ENCODE peak calls at places on chromosomes 12 and 14, in seven cellular contexts. L, Z, Y, G, U, F and C are unnamed samples.

GRCh38 chr12:79217306-79217705 is 352.7 kb downstream of the SYT1 start:
- DNase-seq in L (no peak), Z (no peak), Y (no peak), G (no peak), U (no peak), F (no peak), C (no peak)

GRCh38 chr12:52741378-52742195 is 35.6 kb downstream of the KRT76 start:
- DNase-seq in L (peak), Z (peak), Y (peak), G (peak), U (peak), F (no peak), C (no peak)

GRCh38 chr14:36935976-36936678 is 236.3 kb downstream of the SLC25A21 start:
- DNase-seq in L (no peak), Z (no peak), Y (no peak), G (peak), U (no peak), F (no peak), C (no peak)

GRCh38 chr14:74220991-74221390 is 18.3 kb upstream of the VSX2 start:
- DNase-seq in L (no peak), Z (no peak), Y (no peak), G (no peak), U (no peak), F (no peak), C (no peak)

GRCh38 chr14:36504805-36505192 is 15.2 kb downstream of the NKX2-1 start:
- DNase-seq in L (no peak), Z (no peak), Y (no peak), G (no peak), U (no peak), F (no peak), C (no peak)

GRCh38 chr12:69196302-69197288 is 42.8 kb upstream of the CPSF6 start:
- DNase-seq in L (no peak), Z (no peak), Y (peak), G (peak), U (no peak), F (no peak), C (no peak)

GRCh38 chr12:94684416-94684815 is 34.1 kb upstream of the TMCC3 start:
- DNase-seq in L (no peak), Z (no peak), Y (no peak), G (no peak), U (no peak), F (no peak), C (no peak)

GRCh38 chr12:116606397-116606796 is 47.2 kb downstream of the MAP1LC3B2 start:
- DNase-seq in L (no peak), Z (no peak), Y (no peak), G (no peak), U (no peak), F (no peak), C (no peak)

GRCh38 chr14:68669101-68669500 is 123.8 kb downstream of the ZFP36L1 start:
- DNase-seq in L (no peak), Z (peak), Y (no peak), G (no peak), U (no peak), F (no peak), C (no peak)

GRCh38 chr12:131129839-131130238 is 176.1 kb downstream of the ADGRD1 start:
- DNase-seq in L (no peak), Z (no peak), Y (no peak), G (no peak), U (no peak), F (no peak), C (peak)

GRCh38 chr12:108772896-108773797 is 41.8 kb upstream of the CORO1C start:
- DNase-seq in L (no peak), Z (no peak), Y (no peak), G (no peak), U (no peak), F (no peak), C (no peak)

GRCh38 chr12:95882080-95882479 is 23.3 kb downstream of the SNRPF start:
- DNase-seq in L (no peak), Z (no peak), Y (peak), G (peak), U (no peak), F (no peak), C (no peak)

GRCh38 chr14:31881531-31882310 is 195.4 kb upstream of the ARHGAP5 start:
- DNase-seq in L (no peak), Z (no peak), Y (peak), G (peak), U (no peak), F (no peak), C (no peak)

GRCh38 chr12:92955997-92956663 is 27.0 kb upstream of the EEA1 start:
- DNase-seq in L (no peak), Z (no peak), Y (peak), G (peak), U (no peak), F (no peak), C (no peak)

GRCh38 chr14:55846852-55847471 is 267.0 kb downstream of the KTN1 start:
- DNase-seq in L (no peak), Z (no peak), Y (peak), G (no peak), U (no peak), F (peak), C (no peak)

GRCh38 chr12:107330901-107331431 is 237.6 kb upstream of the CRY1 start:
- DNase-seq in L (no peak), Z (no peak), Y (no peak), G (no peak), U (no peak), F (no peak), C (no peak)

GRCh38 chr14:35352274-35353233 is 52.0 kb downstream of the NFKBIA start:
- DNase-seq in L (no peak), Z (peak), Y (no peak), G (no peak), U (no peak), F (no peak), C (no peak)

GRCh38 chr14:56118611-56119181 is 485 bp downstream of the PELI2 start:
- DNase-seq in L (no peak), Z (peak), Y (peak), G (no peak), U (peak), F (peak), C (peak)

GRCh38 chr12:114668905-114669304 is 15.1 kb downstream of the TBX3 start:
- DNase-seq in L (no peak), Z (no peak), Y (no peak), G (no peak), U (no peak), F (peak), C (no peak)

GRCh38 chr12:68180792-68181744 is 21.5 kb upstream of the IFNG start:
- DNase-seq in L (no peak), Z (no peak), Y (peak), G (peak), U (no peak), F (no peak), C (no peak)

GRCh38 chr14:72745991-72746980 is 147.6 kb downstream of the DPF3 start:
- DNase-seq in L (no peak), Z (no peak), Y (peak), G (peak), U (no peak), F (no peak), C (peak)

GRCh38 chr14:54627325-54627717 is 60.4 kb downstream of the SAMD4A start:
- DNase-seq in L (no peak), Z (no peak), Y (no peak), G (no peak), U (no peak), F (no peak), C (no peak)

GRCh38 chr12:26523708-26524150 is 309.3 kb downstream of the ITPR2 start:
- DNase-seq in L (no peak), Z (peak), Y (peak), G (peak), U (peak), F (peak), C (no peak)

GRCh38 chr12:19131020-19131431 is 1.5 kb downstream of the PLEKHA5 start:
- DNase-seq in L (peak), Z (peak), Y (peak), G (peak), U (no peak), F (peak), C (no peak)

GRCh38 chr12:4555804-4556203 is 6.2 kb upstream of the DYRK4 start:
- DNase-seq in L (no peak), Z (no peak), Y (peak), G (peak), U (no peak), F (no peak), C (no peak)

GRCh38 chr14:74945261-74945851 is 10.0 kb downstream of the PGF start:
- DNase-seq in L (peak), Z (peak), Y (peak), G (no peak), U (no peak), F (no peak), C (no peak)

GRCh38 chr12:87679262-87679661 is 349.9 kb downstream of the C12orf50 start:
- DNase-seq in L (no peak), Z (no peak), Y (no peak), G (peak), U (no peak), F (no peak), C (no peak)

GRCh38 chr14:60945984-60946383 is 34.9 kb downstream of the TRMT5 start:
- DNase-seq in L (no peak), Z (no peak), Y (no peak), G (peak), U (no peak), F (no peak), C (no peak)

GRCh38 chr12:116459921-116460666 is 99.1 kb upstream of the MAP1LC3B2 start:
- DNase-seq in L (no peak), Z (no peak), Y (no peak), G (no peak), U (no peak), F (no peak), C (no peak)

GRCh38 chr12:117861691-117862090 is 107.1 kb downstream of the KSR2 start:
- DNase-seq in L (no peak), Z (no peak), Y (no peak), G (no peak), U (no peak), F (no peak), C (no peak)

GRCh38 chr12:53844989-53845836 is 93.4 kb upstream of the HOXC13 start:
- DNase-seq in L (peak), Z (no peak), Y (peak), G (peak), U (no peak), F (no peak), C (no peak)

GRCh38 chr14:39558525-39558924 is 126.3 kb upstream of the FBXO33 start:
- DNase-seq in L (no peak), Z (no peak), Y (no peak), G (no peak), U (no peak), F (no peak), C (no peak)

GRCh38 chr14:78617735-78618134 is 447.6 kb downstream of the NRXN3 start:
- DNase-seq in L (no peak), Z (no peak), Y (no peak), G (no peak), U (no peak), F (no peak), C (no peak)

GRCh38 chr14:87044807-87045206 is 948.2 kb downstream of the GALC start:
- DNase-seq in L (no peak), Z (no peak), Y (no peak), G (no peak), U (no peak), F (no peak), C (no peak)

DNA sequence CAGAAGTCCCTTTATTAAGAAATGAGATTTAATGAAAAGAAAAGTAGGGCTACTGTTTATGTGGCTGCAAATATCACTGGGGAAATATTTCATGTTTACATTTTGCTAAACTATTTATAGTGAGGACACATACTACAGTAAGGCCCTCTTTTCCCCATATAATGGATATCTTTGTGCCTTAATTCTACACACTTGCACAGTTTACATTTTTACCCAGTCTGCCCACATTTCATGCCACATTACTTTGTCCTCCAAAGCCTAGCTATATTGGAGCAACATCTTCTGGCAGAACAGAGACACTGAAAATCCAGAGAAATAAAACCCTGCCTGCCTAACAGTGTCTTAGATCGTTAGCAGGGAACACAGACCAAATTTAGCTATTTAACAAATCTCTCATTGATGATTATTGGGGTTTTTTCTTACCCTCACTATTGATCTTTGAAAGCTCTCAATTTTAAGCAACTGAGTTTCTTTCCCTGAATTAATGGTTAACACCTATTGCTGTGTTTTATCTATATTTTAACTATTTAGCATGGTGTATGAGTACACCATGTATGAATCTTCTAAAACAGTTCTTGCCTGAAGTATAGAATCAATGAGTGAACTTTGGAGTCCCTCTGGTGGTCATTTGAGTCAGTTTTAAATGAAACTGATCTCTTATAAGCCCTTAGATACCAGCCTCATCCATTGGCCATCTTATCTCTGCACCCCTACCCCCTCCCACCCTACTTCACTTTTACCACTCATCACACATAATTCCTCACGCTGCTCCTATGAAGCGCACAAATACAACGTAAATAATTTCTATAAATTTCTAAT is 170.2 kb downstream of the BCAT1 start:
- DNase-seq in L (peak), Z (no peak), Y (peak), G (peak), U (no peak), F (no peak), C (no peak)
- TF ChIP-seq CTCF in L (peak), Z (no peak), Y (peak), G (peak), U (peak), F (no peak), C (peak)

GRCh38 chr12:89311703-89312293 is 40.5 kb downstream of the DUSP6 start:
- DNase-seq in L (no peak), Z (no peak), Y (no peak), G (no peak), U (no peak), F (no peak), C (no peak)
- TF ChIP-seq CTCF in L (no peak), Z (no peak), Y (no peak), G (no peak), U (no peak), F (no peak), C (no peak)

DNA sequence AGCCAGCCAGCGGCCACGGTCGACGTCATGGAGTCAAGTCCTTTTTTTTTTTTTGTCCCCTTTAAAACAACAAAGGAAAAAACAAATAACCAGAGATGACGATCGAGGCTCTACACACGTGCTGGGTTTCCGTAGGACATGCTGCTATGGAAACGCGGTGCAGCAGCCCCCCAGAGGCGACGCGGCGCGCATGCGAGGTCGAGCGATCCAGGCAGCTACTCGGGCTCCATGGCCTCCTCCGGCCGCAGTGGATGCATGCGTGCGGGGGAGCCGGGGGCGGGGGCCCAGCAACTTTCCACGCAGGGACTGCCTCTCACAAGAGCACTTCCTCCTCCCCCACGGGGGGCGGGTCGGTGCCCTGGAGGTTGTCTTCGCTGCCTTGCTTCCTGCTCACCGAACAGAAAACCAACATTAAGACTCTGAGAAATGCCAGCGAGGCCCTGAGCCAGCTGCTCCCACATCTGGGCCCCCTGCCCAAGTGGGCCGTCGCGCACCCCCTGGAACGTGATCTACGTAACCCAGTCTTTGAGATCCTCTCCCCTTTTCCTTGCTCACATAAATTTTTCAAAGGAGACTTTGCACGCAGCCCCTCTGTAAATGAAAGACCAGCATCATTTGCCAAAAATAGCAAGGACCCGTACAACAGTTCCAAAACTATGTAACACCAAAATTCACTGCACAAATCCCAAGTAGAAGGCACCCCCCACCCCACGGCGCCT is 30.7 kb downstream of the P2RX4 start:
- DNase-seq in L (no peak), Z (peak), Y (peak), G (peak), U (peak), F (peak), C (no peak)
- TF ChIP-seq CTCF in L (no peak), Z (peak), Y (no peak), G (no peak), U (no peak), F (no peak), C (no peak)

DNA sequence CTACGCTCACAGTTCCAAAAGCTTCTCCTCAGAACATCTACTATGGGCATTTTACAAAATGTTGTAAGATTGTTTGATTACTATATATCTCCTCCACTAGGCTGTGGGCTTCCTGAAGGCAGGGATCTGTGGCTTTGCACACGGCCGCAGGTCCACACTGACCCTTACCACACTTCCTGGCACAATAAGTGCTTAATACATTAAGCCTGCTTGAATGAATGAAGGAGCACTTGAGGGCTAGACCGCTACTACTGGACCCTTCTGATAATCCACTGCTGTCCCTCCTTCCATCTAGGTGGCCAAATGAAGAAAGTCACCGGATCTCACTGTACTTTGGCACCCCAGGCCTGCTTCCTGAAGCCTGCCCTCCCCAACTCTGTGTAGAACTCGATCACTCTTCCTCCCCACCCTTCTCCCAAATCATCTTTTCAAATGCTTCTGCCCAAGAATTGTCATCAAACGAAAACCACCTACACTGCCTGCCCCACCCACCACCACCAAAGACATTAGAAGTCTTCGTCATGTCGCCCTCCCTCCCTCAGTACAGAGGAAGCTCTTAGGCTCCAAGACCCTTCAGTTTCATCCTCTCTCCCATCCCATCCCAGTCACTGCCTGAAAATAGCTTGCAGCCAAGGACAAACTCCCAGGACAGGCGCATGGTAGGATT is 596 bp upstream of the ZBTB39 start:
- DNase-seq in L (no peak), Z (no peak), Y (no peak), G (no peak), U (no peak), F (no peak), C (no peak)
- TF ChIP-seq CTCF in L (no peak), Z (peak), Y (no peak), G (no peak), U (no peak), F (no peak), C (no peak)

GRCh38 chr12:59432057-59432456 is 163.8 kb upstream of the SLC16A7 start:
- DNase-seq in L (no peak), Z (no peak), Y (no peak), G (no peak), U (no peak), F (no peak), C (no peak)

GRCh38 chr12:59425798-59426197 is 170.0 kb upstream of the SLC16A7 start:
- DNase-seq in L (no peak), Z (no peak), Y (no peak), G (no peak), U (no peak), F (no peak), C (no peak)

GRCh38 chr12:59429766-59430165 is 166.1 kb upstream of the SLC16A7 start:
- DNase-seq in L (no peak), Z (no peak), Y (no peak), G (peak), U (no peak), F (no peak), C (no peak)

DNA sequence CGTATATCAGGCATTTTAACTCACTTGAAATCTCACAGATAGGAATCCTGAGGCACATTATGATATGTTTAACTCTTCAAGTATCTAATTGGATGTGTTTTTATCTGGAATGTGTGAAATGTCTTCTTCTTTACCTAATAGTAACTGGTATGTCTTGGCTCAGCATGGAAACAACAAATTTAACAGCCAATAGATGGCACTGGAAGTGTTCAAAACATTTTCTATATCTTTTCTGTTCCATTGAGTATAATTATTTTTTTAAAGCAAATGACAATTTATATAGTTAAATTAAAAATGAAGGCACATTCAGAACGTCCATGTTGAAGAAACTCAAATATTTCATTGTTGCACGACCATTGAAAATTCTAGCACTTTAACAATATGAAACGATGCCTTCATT is 164.6 kb upstream of the SLC16A7 start:
- DNase-seq in L (no peak), Z (no peak), Y (peak), G (peak), U (no peak), F (no peak), C (no peak)
- TF ChIP-seq CTCF in L (peak), Z (no peak), Y (no peak), G (peak), U (peak), F (no peak), C (peak)

DNA sequence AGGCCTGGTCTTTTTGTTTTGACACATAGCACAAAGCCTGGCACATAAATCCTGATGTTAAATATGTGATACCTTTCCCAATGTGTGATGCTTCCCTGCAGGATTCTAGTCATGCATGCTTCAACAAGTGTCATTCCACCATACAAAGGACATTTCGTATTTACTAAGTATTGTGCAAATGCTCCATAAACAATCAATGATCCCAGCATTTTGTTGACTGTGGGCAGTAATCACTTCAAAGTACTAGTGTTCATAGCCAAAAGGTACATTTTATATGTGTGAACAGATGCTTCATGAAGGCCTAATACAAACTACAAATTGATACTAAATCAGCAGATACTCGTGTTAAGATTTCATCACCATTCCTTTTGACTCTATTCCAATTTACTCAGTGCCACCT is 4.4 kb downstream of the CCNB1IP1 start:
- DNase-seq in L (no peak), Z (no peak), Y (no peak), G (no peak), U (no peak), F (no peak), C (no peak)
- TF ChIP-seq CTCF in L (no peak), Z (no peak), Y (no peak), G (no peak), U (no peak), F (no peak), C (no peak)